ENCODE peak calls at places on chromosomes 5 and 9, in six cellular contexts. B, P, M, Z, N and T are unnamed samples.
A peak's percentile ranks its signal among the peaks of the same experiment; 100 is the strongest.

GRCh38 chr5:95859327-95860060 is 37.0 kb upstream of the GLRX start:
- DNase-seq in P (no peak), N (no peak), B (no peak), Z (peak; percentile 47), M (no peak), T (no peak)

GRCh38 chr5:145718956-145719355 is 116.2 kb downstream of the PRELID2 start:
- DNase-seq in Z (no peak), P (no peak), M (no peak), N (peak; percentile 65), B (peak; percentile 66), T (no peak)

GRCh38 chr9:74304598-74304997 is 192.5 kb upstream of the RORB start:
- DNase-seq in P (no peak), Z (no peak), B (peak; percentile 53), N (no peak), M (no peak), T (no peak)

GRCh38 chr9:134223601-134224122 is 59.3 kb upstream of the RNU6ATAC start:
- DNase-seq in P (peak; percentile 9), Z (peak; percentile 26), N (no peak), B (no peak), M (no peak), T (no peak)

GRCh38 chr9:20701058-20701457 is 17.0 kb downstream of the FOCAD start:
- DNase-seq in M (no peak), B (no peak), P (no peak), N (no peak), Z (no peak), T (no peak)

GRCh38 chr5:11904270-11904906 is at the start of gene CTNND2:
- DNase-seq in Z (no peak), P (no peak), M (no peak), B (peak; percentile 94), N (no peak), T (peak; percentile 83)

GRCh38 chr5:73729329-73729728 is 103.3 kb downstream of the ARHGEF28 start:
- DNase-seq in N (peak; percentile 41), P (no peak), Z (no peak), M (no peak), B (no peak), T (no peak)

GRCh38 chr9:109036744-109037680 is 23.7 kb upstream of the CTNNAL1 start:
- DNase-seq in P (no peak), N (no peak), M (no peak), Z (no peak), B (no peak), T (no peak)

GRCh38 chr9:120729796-120730195 is 15.5 kb upstream of the MEGF9 start:
- DNase-seq in Z (no peak), M (no peak), B (peak; percentile 76), N (no peak), P (no peak), T (peak; percentile 14)
- TF ChIP-seq CTCF in Z (no peak), M (no peak), B (peak; percentile 79), N (no peak), P (no peak), T (peak; percentile 29)

DNA sequence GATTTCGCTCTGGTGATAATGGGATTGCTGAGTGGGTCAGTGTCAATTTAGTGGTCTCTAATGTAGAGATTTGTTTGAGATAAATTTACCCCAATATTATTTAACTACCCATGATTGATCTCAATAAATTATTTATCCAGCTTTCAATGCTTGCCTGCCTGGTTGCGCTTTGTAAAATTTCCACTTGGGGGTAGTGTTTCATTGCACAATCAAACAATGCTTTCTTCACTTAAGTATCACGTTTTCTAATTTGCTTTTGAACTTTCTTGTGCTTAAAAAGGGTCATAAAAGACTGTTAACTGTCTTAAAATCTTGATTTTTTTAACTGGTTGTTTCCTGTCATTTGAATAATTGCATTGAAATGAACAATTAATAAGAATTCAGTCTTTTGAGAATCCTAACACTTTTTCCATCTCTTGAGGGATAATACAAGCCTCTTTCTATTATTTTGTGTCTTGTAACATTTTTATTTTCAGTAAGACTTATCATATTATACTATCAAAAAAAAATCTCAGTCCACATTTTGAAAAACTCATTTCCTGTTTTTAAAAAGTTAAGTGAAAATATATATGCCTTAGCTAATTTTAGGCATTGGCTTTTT is 18.7 kb downstream of the HSD17B4 start:
- DNase-seq in Z (no peak), M (no peak), P (no peak), N (peak; percentile 51), B (peak; percentile 56), T (peak; percentile 4)
- TF ChIP-seq CTCF in Z (no peak), M (no peak), P (peak; percentile 60), N (peak; percentile 72), B (peak; percentile 64), T (peak; percentile 62)

GRCh38 chr5:168366124-168366523 is 74.7 kb downstream of the WWC1 start:
- DNase-seq in M (no peak), B (no peak), P (no peak), N (peak; percentile 95), Z (no peak), T (no peak)

GRCh38 chr5:168364738-168365550 is 73.5 kb downstream of the WWC1 start:
- DNase-seq in P (no peak), Z (no peak), N (peak; percentile 63), M (no peak), B (peak; percentile 68), T (peak; percentile 13)

GRCh38 chr5:168368854-168369253 is 77.4 kb downstream of the WWC1 start:
- DNase-seq in P (no peak), B (no peak), N (no peak), M (no peak), Z (no peak), T (no peak)

GRCh38 chr5:168364151-168364661 is 72.8 kb downstream of the WWC1 start:
- DNase-seq in Z (no peak), N (peak; percentile 80), B (no peak), M (no peak), P (no peak), T (no peak)

DNA sequence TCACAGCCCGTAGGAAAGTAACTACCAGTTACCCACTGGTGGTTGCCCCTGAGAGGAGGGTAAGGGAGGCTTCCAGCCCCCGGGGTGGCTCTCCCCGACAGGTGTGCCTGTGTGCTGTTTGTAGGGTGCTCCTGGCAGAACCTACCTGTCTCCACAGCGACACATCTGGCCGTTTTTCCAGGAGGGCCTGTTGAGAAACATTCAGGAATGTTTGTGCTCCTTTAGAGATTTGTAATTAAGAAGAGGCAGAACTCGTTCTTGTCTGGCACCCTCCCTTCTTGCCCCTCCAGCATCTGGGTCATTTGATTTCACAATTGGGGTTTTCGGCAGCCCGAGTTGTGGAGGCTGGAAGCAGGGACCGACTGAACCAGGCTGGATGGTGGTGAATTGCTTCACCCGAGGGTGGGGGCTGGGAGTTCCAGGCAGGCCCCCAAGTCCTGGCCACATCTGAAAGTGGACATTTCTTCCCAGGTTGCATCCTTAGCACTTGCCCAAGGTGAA is 74.2 kb downstream of the WWC1 start:
- DNase-seq in M (no peak), P (no peak), Z (no peak), N (peak; percentile 58), B (peak; percentile 81), T (peak; percentile 11)
- TF ChIP-seq CTCF in M (no peak), P (no peak), Z (no peak), N (peak; percentile 14), B (peak; percentile 71), T (no peak)

DNA sequence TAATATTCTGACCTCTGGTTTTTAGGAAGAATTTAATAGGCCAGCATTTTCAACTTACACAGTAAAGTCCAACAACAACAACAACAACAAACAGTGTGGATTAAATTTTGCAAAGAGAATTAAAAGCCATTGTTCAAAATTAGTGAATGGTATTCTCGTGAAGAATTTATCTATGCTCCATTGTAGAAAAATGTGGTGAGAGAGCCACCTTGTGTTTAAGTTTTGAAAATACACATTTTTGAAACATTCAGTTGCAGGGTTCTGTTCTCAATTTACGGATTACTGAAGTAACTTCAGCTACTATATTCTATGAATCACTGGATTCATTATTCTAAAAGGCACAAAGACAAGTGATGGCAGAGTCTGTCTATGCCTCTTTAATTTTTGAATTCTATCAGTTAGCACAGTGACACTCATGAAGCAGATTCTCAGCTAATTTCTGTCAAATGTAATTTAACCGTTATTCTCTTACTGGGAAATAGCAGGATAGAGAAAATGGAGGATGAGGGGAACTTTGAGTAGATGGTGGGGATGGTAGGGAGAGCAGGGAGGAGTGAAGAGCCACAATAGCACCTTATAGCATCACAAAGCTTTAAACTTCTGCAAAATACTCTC is 11.0 kb downstream of the CCDC152 start:
- DNase-seq in B (peak; percentile 52), P (no peak), M (no peak), Z (no peak), N (peak; percentile 13), T (no peak)
- TF ChIP-seq CTCF in B (peak; percentile 50), P (peak; percentile 74), M (no peak), Z (peak; percentile 14), N (peak; percentile 53), T (peak; percentile 63)

GRCh38 chr5:122999947-123000563 is 36.5 kb downstream of the PPIC start:
- DNase-seq in Z (no peak), P (no peak), N (no peak), M (peak; percentile 37), B (peak; percentile 93), T (peak; percentile 70)
- TF ChIP-seq CTCF in Z (no peak), P (peak; percentile 41), N (peak; percentile 18), M (peak; percentile 47), B (peak; percentile 90), T (peak; percentile 70)

GRCh38 chr9:91882628-91883027 is 67.4 kb downstream of the ROR2 start:
- DNase-seq in Z (no peak), B (no peak), P (no peak), N (no peak), M (no peak), T (no peak)
- TF ChIP-seq CTCF in Z (no peak), B (peak; percentile 49), P (no peak), N (no peak), M (no peak), T (no peak)